ENCODE peak calls at places on chromosomes 12 and 14, in four cellular contexts. L is HEK293T, O is H1, F is GM12878. E is an unnamed sample.

GRCh38 chr12:64039285-64039871 is 182.7 kb downstream of the KICS2 start:
- DNase-seq in F (no peak), L (no peak), O (no peak), E (no peak)

GRCh38 chr12:130478786-130479185 is 141.1 kb downstream of the PIWIL1 start:
- DNase-seq in L (no peak), F (no peak), O (no peak), E (no peak)

GRCh38 chr14:24067133-24068082 is 4.0 kb upstream of the CPNE6 start:
- DNase-seq in O (no peak), L (no peak), F (no peak), E (no peak)

GRCh38 chr14:99323603-99324185 is 51.7 kb upstream of the BCL11B start:
- DNase-seq in O (peak), F (no peak), L (no peak), E (no peak)

GRCh38 chr12:77166711-77167110 is 101.3 kb upstream of the E2F7 start:
- DNase-seq in L (no peak), O (no peak), F (no peak), E (no peak)

GRCh38 chr14:62162998-62163589 is 400.9 kb downstream of the SNAPC1 start:
- DNase-seq in F (no peak), O (no peak), L (peak), E (peak)

GRCh38 chr12:48827026-48827425 is 8.7 kb downstream of the CACNB3 start:
- DNase-seq in F (no peak), L (no peak), O (no peak), E (no peak)

GRCh38 chr12:24595652-24596235 is 353.2 kb downstream of the BCAT1 start:
- DNase-seq in F (no peak), L (peak), O (no peak), E (no peak)

GRCh38 chr12:86623267-86623666 is 367.1 kb upstream of the MGAT4C start:
- DNase-seq in F (no peak), L (no peak), O (no peak), E (no peak)

GRCh38 chr12:65509953-65510352 is 231.5 kb downstream of the MSRB3 start:
- DNase-seq in L (no peak), O (no peak), F (no peak), E (no peak)

GRCh38 chr12:57477710-57478681 is 1.7 kb downstream of the ARHGAP9 start:
- DNase-seq in F (peak), L (no peak), O (no peak), E (no peak)

GRCh38 chr14:100419856-100420255 is 96.7 kb downstream of the SLC25A47 start:
- DNase-seq in F (no peak), L (peak), O (no peak), E (no peak)

GRCh38 chr12:32305163-32305562 is 94.2 kb upstream of the FGD4 start:
- DNase-seq in F (no peak), L (no peak), O (no peak), E (no peak)

GRCh38 chr14:72907886-72908285 is 14.0 kb upstream of the DPF3 start:
- DNase-seq in L (no peak), F (no peak), O (no peak), E (no peak)

GRCh38 chr12:94699796-94700195 is 49.4 kb upstream of the TMCC3 start:
- DNase-seq in L (no peak), O (no peak), F (no peak), E (no peak)

GRCh38 chr12:7155471-7156034 is 25.4 kb downstream of the CLSTN3 start:
- DNase-seq in O (no peak), F (no peak), L (no peak), E (no peak)

GRCh38 chr12:39620664-39621658 is 1.4 kb upstream of the ABCD2 start:
- DNase-seq in O (no peak), F (peak), L (no peak), E (no peak)

GRCh38 chr12:42590324-42590934 is 883 bp upstream of the PRICKLE1 start:
- DNase-seq in L (no peak), O (peak), F (no peak), E (no peak)

GRCh38 chr12:54378791-54379400 is 5.6 kb downstream of the ZNF385A start:
- DNase-seq in F (no peak), L (peak), O (peak), E (no peak)

GRCh38 chr12:121246893-121247557 is 37.1 kb downstream of the P2RX4 start:
- DNase-seq in L (no peak), O (no peak), F (no peak), E (no peak)

GRCh38 chr12:18581232-18581962 is 156.4 kb downstream of the PLCZ1 start:
- DNase-seq in F (no peak), O (no peak), L (no peak), E (no peak)

GRCh38 chr12:93061414-93062099 is 132.5 kb upstream of the EEA1 start:
- DNase-seq in L (no peak), F (no peak), O (no peak), E (no peak)

GRCh38 chr12:130240831-130241590 is 78.7 kb downstream of the FZD10 start:
- DNase-seq in L (no peak), F (no peak), O (no peak), E (no peak)

GRCh38 chr12:132014092-132014914 is 64.6 kb downstream of the EP400 start:
- DNase-seq in F (no peak), O (no peak), L (no peak), E (no peak)

GRCh38 chr12:95859344-95859816 is 628 bp downstream of the SNRPF start:
- DNase-seq in O (no peak), L (peak), F (no peak), E (no peak)

GRCh38 chr12:90126125-90126524 is 417.5 kb upstream of the ATP2B1 start:
- DNase-seq in L (no peak), O (no peak), F (no peak), E (no peak)

GRCh38 chr12:99024870-99025269 is 379.8 kb downstream of the APAF1 start:
- DNase-seq in O (no peak), F (no peak), L (no peak), E (no peak)

GRCh38 chr14:105836730-105837129 is 310.3 kb downstream of the TMEM121 start:
- DNase-seq in L (no peak), F (no peak), O (no peak), E (no peak)

GRCh38 chr12:103470664-103471063 is 25.1 kb downstream of the C12orf42 start:
- DNase-seq in O (no peak), F (no peak), L (no peak), E (no peak)

GRCh38 chr12:128724468-128725046 is 99.2 kb downstream of the SLC15A4 start:
- DNase-seq in F (no peak), O (no peak), L (no peak), E (no peak)

GRCh38 chr12:121603581-121603980 is 22.7 kb upstream of the ORAI1 start:
- DNase-seq in F (no peak), O (no peak), L (no peak), E (no peak)

GRCh38 chr12:131591714-131592709 is 118.9 kb upstream of the SFSWAP start:
- DNase-seq in O (no peak), L (no peak), F (no peak), E (no peak)

GRCh38 chr14:61526405-61527312 is 168.7 kb upstream of the HIF1A start:
- DNase-seq in L (no peak), O (no peak), F (no peak), E (no peak)

GRCh38 chr14:105216490-105217247 is 31.7 kb upstream of the BTBD6 start:
- DNase-seq in O (no peak), L (no peak), F (no peak), E (no peak)

GRCh38 chr12:101877816-101878811 is 734 bp downstream of the DRAM1 start:
- DNase-seq in F (no peak), O (no peak), L (peak), E (no peak)

GRCh38 chr14:104889374-104889755 is 24.3 kb downstream of the CEP170B start:
- DNase-seq in O (no peak), F (no peak), L (no peak), E (no peak)

GRCh38 chr14:101360045-101360931 is 201.0 kb upstream of the DIO3 start:
- DNase-seq in F (no peak), O (no peak), L (no peak), E (no peak)

GRCh38 chr12:65886996-65887395 is 62.7 kb downstream of the HMGA2 start:
- DNase-seq in F (no peak), O (no peak), L (no peak), E (no peak)

GRCh38 chr12:57657744-57658143 is 24.7 kb upstream of the B4GALNT1 start:
- DNase-seq in F (no peak), O (no peak), L (no peak), E (no peak)

DNA sequence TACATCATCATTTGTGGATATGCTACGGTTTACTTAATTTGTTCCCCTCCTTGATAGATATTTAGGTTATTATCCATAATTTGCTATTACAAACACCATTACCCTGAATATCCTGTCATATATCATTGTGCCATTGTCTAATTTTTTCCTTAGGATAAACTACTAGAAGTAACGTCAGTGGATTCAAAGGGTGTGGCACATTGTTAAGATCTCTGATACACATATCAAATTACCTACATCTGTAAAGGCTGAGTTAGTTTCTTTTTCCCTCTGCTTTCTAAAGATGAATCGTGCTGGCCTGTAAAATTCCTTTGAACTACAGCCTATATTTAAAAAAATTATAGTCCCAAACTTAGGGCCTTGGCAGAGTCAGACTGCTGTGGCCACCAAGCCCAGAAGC is 53.9 kb upstream of the STRN3 start:
- DNase-seq in O (no peak), F (no peak), L (no peak), E (no peak)
- TF ChIP-seq SUZ12 in O (no peak), F (no peak), L (no peak), E (no peak)

DNA sequence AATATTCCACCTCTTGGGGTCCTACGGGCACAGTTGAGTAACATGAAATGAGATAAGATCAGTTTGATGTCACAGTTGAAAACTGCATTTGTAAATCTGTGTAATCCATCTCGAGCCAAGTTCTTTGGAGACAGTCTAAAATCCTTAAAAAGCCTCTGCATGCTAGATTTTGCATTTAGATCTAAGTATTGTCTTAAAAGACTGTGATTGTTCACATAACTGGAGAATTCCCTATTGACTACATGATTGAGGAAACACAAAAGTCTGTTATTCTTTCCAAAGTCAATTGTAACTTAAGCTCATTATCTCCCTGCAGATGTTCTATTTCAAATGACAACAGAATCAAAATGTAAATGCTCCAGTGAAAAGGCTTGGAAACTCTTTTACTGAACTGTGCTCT is 77.8 kb downstream of the MYF5 start:
- DNase-seq in O (no peak), L (no peak), F (no peak), E (no peak)
- TF ChIP-seq SUZ12 in O (no peak), L (no peak), F (no peak), E (no peak)

DNA sequence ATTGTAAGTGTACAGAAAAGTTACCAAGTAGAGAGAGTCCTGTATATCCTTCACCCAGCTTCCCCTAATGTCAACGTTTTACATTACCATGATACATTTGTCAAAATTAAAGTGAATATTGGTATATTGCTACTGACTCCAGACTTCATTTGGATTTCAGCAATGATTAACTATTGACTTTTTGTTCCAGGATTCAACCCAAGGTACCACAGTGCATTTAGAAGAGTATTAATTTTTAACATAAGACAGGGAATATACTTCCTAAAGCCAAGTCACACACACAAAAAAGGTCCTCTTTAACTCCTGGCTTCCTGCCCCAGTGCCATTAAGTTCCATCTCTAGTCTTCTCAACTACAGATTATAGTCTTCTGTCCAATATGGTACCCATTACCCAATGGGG is 75.5 kb upstream of the RBM19 start:
- DNase-seq in F (no peak), O (no peak), L (no peak), E (no peak)
- TF ChIP-seq SUZ12 in F (no peak), O (no peak), L (no peak), E (no peak)

GRCh38 chr12:100718212-100718611 is 76.4 kb upstream of the ANO4 start:
- DNase-seq in L (no peak), O (no peak), F (no peak), E (no peak)
- TF ChIP-seq SUZ12 in L (no peak), O (no peak), F (no peak), E (no peak)

DNA sequence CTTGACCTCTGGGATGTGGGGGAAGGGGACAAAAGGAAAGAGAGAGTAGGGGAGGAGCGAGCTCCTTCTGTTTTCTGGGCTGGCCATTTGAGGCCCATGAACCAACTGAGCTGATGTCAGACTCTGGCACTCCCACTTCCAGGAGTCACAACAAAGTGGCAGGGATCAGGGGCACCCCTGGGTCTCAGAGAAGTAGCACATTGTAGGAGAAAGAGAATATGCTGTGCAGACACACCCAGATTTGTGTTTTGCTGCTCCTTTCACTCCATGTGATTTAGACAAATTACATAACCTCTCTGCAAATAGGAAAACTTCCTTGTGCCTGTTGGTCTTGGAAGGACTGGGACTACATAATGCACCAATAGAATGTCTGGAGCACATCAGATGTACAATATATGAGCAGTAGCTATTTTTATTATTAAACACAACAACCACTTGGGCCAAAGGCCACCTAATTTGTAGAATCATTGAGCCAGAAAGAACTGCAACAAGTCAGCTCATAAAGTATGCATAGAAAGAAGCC is 265.5 kb downstream of the ZFP36L1 start:
- DNase-seq in O (no peak), L (no peak), F (no peak), E (no peak)
- TF ChIP-seq SUZ12 in O (no peak), L (no peak), F (no peak), E (no peak)

DNA sequence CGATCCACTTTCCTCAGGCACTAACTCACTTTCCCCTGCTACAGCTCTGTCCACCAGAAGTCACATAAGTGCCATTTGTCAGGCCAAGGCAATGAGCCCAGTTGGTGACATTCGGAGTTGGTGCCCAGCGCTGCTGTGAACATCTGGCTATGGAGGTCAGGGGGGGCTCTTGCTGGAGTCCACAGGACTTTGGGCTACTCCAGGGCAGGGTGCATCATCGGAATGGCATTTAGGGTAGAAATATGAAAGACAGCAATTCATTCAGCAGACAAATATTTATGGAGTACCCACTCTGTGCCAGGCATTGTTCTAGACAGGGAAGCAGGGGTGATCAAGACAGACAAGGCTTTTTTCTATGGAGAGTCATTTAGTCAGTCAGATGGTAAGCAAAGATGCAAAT is 1.5 kb upstream of the PPP1CC start:
- DNase-seq in F (no peak), L (no peak), O (no peak), E (no peak)
- TF ChIP-seq SUZ12 in F (no peak), L (no peak), O (no peak), E (no peak)

GRCh38 chr14:75709207-75709812 is 48.3 kb downstream of the TTLL5 start:
- DNase-seq in O (peak), L (peak), F (peak), E (peak)

GRCh38 chr14:75715926-75716780 is 55.1 kb downstream of the TTLL5 start:
- DNase-seq in O (no peak), L (no peak), F (no peak), E (no peak)

GRCh38 chr14:75714993-75715392 is 53.9 kb downstream of the TTLL5 start:
- DNase-seq in O (no peak), L (no peak), F (no peak), E (no peak)

GRCh38 chr14:75711134-75711795 is 50.2 kb downstream of the TTLL5 start:
- DNase-seq in L (peak), O (peak), F (no peak), E (peak)

GRCh38 chr14:75711796-75712211 is 50.8 kb downstream of the TTLL5 start:
- DNase-seq in F (peak), O (peak), L (no peak), E (peak)
- TF ChIP-seq SUZ12 in F (no peak), O (no peak), L (no peak), E (no peak)

GRCh38 chr12:26318661-26319068 is 123.3 kb downstream of the SSPN start:
- DNase-seq in O (no peak), F (no peak), L (no peak), E (no peak)
- TF ChIP-seq SUZ12 in O (no peak), F (no peak), L (no peak), E (no peak)

GRCh38 chr12:78600541-78600940 is 264.0 kb upstream of the SYT1 start:
- DNase-seq in L (no peak), O (no peak), F (no peak), E (no peak)
- TF ChIP-seq SUZ12 in L (no peak), O (no peak), F (no peak), E (no peak)